ENCODE peak calls at places on chromosomes 4 and X, in seven cellular contexts. T, L, D, E, O, P and C are unnamed samples.

GRCh38 chrX:13658602-13659001 is 5.7 kb downstream of the TCEANC start:
- DNase-seq in L (no peak), P (no peak), T (peak), O (peak), E (peak), D (no peak), C (no peak)

GRCh38 chrX:115413246-115413878 is 123.8 kb downstream of the LUZP4 start:
- DNase-seq in D (no peak), T (no peak), E (peak), O (peak), L (no peak), P (no peak), C (no peak)

GRCh38 chr4:51932261-51932660 is 87.9 kb downstream of the LRRC66 start:
- DNase-seq in D (no peak), T (no peak), E (peak), P (no peak), L (no peak), O (peak), C (no peak)

GRCh38 chr4:182768821-182769220 is 148.4 kb downstream of the DCTD start:
- DNase-seq in L (no peak), E (peak), D (no peak), O (peak), T (no peak), P (no peak), C (no peak)

GRCh38 chrX:150229481-150229880 is 133.6 kb upstream of the MAMLD1 start:
- DNase-seq in E (no peak), T (no peak), P (no peak), L (no peak), O (no peak), D (no peak), C (no peak)

GRCh38 chrX:136046295-136046894 is 61.2 kb downstream of the SLC9A6 start:
- DNase-seq in O (no peak), P (no peak), L (no peak), E (peak), T (no peak), D (no peak), C (no peak)

GRCh38 chr4:74873545-74874295 is 59.2 kb upstream of the PARM1 start:
- DNase-seq in L (no peak), T (no peak), D (no peak), E (no peak), P (no peak), O (no peak), C (no peak)

GRCh38 chr4:122131562-122132157 is 20.5 kb upstream of the BLTP1 start:
- DNase-seq in O (no peak), L (no peak), D (no peak), T (no peak), P (no peak), E (no peak), C (no peak)

GRCh38 chrX:154988719-154989118 is 33.8 kb downstream of the F8 start:
- DNase-seq in O (no peak), P (no peak), D (no peak), T (no peak), L (no peak), E (no peak), C (no peak)

GRCh38 chr4:7240341-7240740 is 48.0 kb downstream of the SORCS2 start:
- DNase-seq in O (no peak), D (peak), L (no peak), T (peak), E (no peak), P (no peak), C (no peak)

GRCh38 chr4:2924765-2925301 is 38.4 kb downstream of the NOP14 start:
- DNase-seq in E (no peak), L (no peak), O (no peak), T (no peak), P (no peak), D (no peak), C (no peak)

GRCh38 chr4:87017580-87018061 is 82.8 kb downstream of the AFF1 start:
- DNase-seq in T (no peak), P (no peak), D (no peak), E (peak), L (no peak), O (peak), C (no peak)

GRCh38 chr4:17092990-17093880 is 194.8 kb upstream of the LDB2 start:
- DNase-seq in L (no peak), P (no peak), T (no peak), E (no peak), O (no peak), D (no peak), C (no peak)

GRCh38 chr4:99100876-99101275 is 12.3 kb upstream of the ADH5 start:
- DNase-seq in E (no peak), P (no peak), D (no peak), T (no peak), O (no peak), L (no peak), C (no peak)

GRCh38 chr4:156829194-156829593 is 142.4 kb downstream of the PDGFC start:
- DNase-seq in P (no peak), O (peak), L (no peak), D (no peak), E (no peak), T (no peak), C (no peak)

GRCh38 chr4:186596346-186596745 is 41.0 kb upstream of the MTNR1A start:
- DNase-seq in O (no peak), P (no peak), E (no peak), T (no peak), L (no peak), D (no peak), C (no peak)

GRCh38 chr4:141731481-141731880 is 95.1 kb downstream of the IL15 start:
- DNase-seq in T (no peak), E (peak), D (no peak), L (no peak), P (no peak), O (peak), C (no peak)

GRCh38 chr4:81314196-81314896 is 99.3 kb upstream of the PRKG2 start:
- DNase-seq in P (no peak), O (peak), D (no peak), E (peak), L (no peak), T (no peak), C (no peak)

GRCh38 chr4:109803924-109804571 is 2.2 kb upstream of the CFI start:
- DNase-seq in D (no peak), L (no peak), P (no peak), O (peak), E (peak), T (peak), C (no peak)

GRCh38 chrX:117522725-117523700 is 593.6 kb downstream of the KLHL13 start:
- DNase-seq in L (no peak), D (no peak), E (no peak), P (no peak), T (no peak), O (no peak), C (no peak)

GRCh38 chr4:27678027-27678426 is 817.4 kb downstream of the STIM2 start:
- DNase-seq in E (no peak), P (no peak), T (no peak), L (no peak), D (no peak), O (no peak), C (no peak)

GRCh38 chr4:80125252-80126177 is 52.5 kb upstream of the ANTXR2 start:
- DNase-seq in L (no peak), O (peak), E (no peak), T (no peak), D (no peak), P (no peak), C (no peak)

GRCh38 chr4:80129785-80130184 is 56.8 kb upstream of the ANTXR2 start:
- DNase-seq in O (no peak), D (no peak), E (no peak), T (no peak), P (no peak), L (no peak), C (no peak)

GRCh38 chr4:80126435-80126834 is 53.4 kb upstream of the ANTXR2 start:
- DNase-seq in D (no peak), O (no peak), E (no peak), L (no peak), T (no peak), P (no peak), C (no peak)

GRCh38 chr4:80128941-80129340 is 55.9 kb upstream of the ANTXR2 start:
- DNase-seq in P (no peak), O (no peak), E (no peak), L (no peak), T (no peak), D (no peak), C (no peak)

DNA sequence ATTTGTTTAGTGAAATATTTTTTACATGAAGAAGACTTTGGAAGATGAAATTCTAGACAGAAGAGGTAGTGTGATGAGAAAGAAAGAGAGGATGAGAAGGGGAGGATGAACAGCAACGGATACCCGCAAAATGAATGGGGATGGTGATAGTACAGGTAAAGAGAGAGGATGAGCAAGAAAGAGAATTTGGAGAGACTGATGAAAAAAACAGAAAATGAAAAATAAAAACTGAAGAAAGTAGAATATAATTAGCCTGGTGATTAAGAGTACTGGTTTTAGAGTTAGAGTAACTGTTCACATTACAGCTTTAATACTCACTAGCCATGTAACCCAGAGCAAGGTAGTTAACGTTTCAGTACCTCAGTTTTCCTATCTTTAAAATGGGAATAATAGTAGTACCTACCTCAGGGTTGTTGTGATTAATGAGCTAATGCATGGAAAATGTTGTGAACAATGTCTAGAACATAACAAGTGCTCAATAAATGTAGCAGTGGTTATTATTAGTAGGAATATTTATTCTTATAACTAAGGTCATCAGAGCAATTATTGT is 54.9 kb upstream of the ANTXR2 start:
- DNase-seq in P (no peak), D (no peak), T (no peak), E (no peak), O (no peak), L (no peak), C (no peak)
- H3K27ac ChIP-seq in P (no peak), D (no peak), T (peak), E (peak), O (no peak), L (peak), C (no peak)

DNA sequence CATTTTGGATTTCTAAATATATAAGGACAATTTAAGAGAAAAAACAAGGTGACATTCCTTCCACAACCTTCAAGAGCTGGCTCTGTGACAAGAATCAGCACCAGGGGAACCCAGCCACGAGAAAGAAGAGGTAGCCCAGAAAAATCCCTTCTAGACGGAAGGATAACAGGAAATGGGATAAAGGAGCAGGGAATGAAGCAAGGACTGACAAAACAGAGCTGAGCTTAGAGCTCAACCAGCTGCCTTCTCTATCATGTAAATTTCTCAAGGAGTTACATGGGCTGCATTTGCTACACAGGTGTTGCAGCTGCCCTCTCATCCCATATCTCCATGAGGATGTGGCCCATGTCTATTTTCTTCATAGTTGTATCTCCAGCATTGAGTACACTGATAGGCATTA is 154.2 kb upstream of the PRDX4 start:
- DNase-seq in T (no peak), O (no peak), E (no peak), D (no peak), L (no peak), P (no peak), C (no peak)
- H3K4me3 ChIP-seq in T (no peak), O (no peak), E (no peak), D (no peak), L (no peak), P (no peak), C (no peak)

DNA sequence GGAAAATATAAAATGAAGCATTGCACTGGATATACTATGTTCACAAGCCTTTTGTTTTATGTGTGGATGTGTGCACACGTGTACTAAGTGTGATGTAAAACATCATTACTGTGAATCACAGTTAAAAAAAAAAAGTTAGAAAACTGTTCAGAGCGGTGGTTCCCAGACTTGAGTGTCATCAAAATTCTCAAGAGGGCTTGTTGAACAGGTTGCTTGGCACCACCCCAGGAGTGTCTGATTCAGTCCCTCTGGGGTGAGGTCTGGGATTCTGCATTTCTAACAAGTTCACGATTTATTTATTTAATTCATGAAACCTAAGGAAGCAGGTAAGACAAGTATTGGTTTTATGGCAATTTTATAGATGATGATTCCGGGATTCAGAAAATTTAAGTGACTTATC is 1.8 kb downstream of the CENPU start:
- DNase-seq in E (no peak), D (no peak), O (peak), P (no peak), T (no peak), L (no peak), C (no peak)
- H3K27ac ChIP-seq in E (no peak), D (no peak), O (no peak), P (no peak), T (no peak), L (peak), C (no peak)

GRCh38 chrX:130118941-130119640 is 8.8 kb upstream of the ELF4 start:
- DNase-seq in D (no peak), O (peak), P (no peak), L (no peak), E (no peak), T (no peak), C (no peak)
- H3K4me3 ChIP-seq in D (no peak), O (peak), P (no peak), L (peak), E (no peak), T (no peak), C (no peak)

GRCh38 chrX:15873566-15873965 is 19.0 kb upstream of the AP1S2 start:
- DNase-seq in D (no peak), L (no peak), P (no peak), T (no peak), O (no peak), E (no peak), C (no peak)
- H3K27ac ChIP-seq in D (no peak), L (no peak), P (no peak), T (no peak), O (no peak), E (no peak), C (no peak)

GRCh38 chrX:70508296-70508911 is 63.8 kb downstream of the DLG3 start:
- DNase-seq in E (peak), L (no peak), O (peak), D (no peak), T (no peak), P (no peak), C (no peak)
- H3K4me3 ChIP-seq in E (no peak), L (no peak), O (no peak), D (no peak), T (no peak), P (no peak), C (no peak)

DNA sequence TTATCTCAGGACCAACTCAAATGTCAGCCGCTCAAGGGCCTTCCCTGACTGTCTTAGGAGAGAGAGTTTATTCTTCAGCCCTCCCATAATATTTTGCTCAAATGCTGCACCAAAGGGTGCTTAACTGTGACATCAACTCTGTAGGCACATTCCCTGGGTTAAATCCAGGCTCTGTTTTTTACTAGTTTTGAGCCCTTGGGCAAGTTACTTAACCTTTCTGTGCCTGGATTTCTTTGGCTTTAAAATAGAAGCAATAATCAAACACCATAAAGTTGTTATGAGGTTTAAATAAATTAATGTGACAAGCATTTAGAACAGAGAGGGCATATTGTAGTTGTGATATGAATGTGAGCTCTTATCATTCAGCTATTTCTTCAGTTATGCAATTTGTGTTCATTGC is 54.2 kb upstream of the LIMCH1 start:
- DNase-seq in E (no peak), L (no peak), O (no peak), P (no peak), T (no peak), D (no peak), C (no peak)
- H3K27ac ChIP-seq in E (no peak), L (no peak), O (no peak), P (no peak), T (no peak), D (no peak), C (no peak)